ENCODE peak calls at places on chromosome 11, in five cellular contexts. M is Caco-2; W is spleen; B is CD8-positive, alpha-beta T cell; L is prostate gland. Z is an unnamed sample.

GRCh38 chr11:124897681-124898680 is at the start of gene ROBO4:
- DNase-seq in M (no peak), W (peak; percentile 87), B (no peak), L (no peak), Z (no peak)

GRCh38 chr11:99366476-99366992 is 345.8 kb downstream of the CNTN5 start:
- DNase-seq in M (no peak), W (no peak), B (no peak), L (no peak), Z (no peak)

GRCh38 chr11:78690588-78690987 is 115.9 kb upstream of the NARS2 start:
- DNase-seq in M (no peak), W (no peak), B (no peak), L (no peak), Z (no peak)

GRCh38 chr11:134562176-134562575 is 150.1 kb upstream of the B3GAT1 start:
- DNase-seq in M (no peak), W (no peak), B (no peak), L (no peak), Z (no peak)

GRCh38 chr11:1878134-1879031 is 13.3 kb downstream of the PRR33 start:
- DNase-seq in M (no peak), W (peak; percentile 75), B (no peak), L (no peak), Z (no peak)

GRCh38 chr11:132644511-132644910 is 887.8 kb downstream of the OPCML start:
- DNase-seq in M (no peak), W (no peak), B (no peak), L (no peak), Z (no peak)

GRCh38 chr11:78268516-78269410 is 80.0 kb downstream of the USP35 start:
- DNase-seq in M (no peak), W (no peak), B (no peak), L (no peak), Z (no peak)

GRCh38 chr11:107821199-107821926 is 37.2 kb downstream of the SLC35F2 start:
- DNase-seq in M (no peak), W (no peak), B (no peak), L (no peak), Z (no peak)

GRCh38 chr11:44600739-44601416 is 35.4 kb downstream of the CD82 start:
- DNase-seq in M (no peak), W (peak; percentile 88), B (no peak), L (no peak), Z (no peak)

GRCh38 chr11:13116491-13116890 is 107.4 kb downstream of the RASSF10 start:
- DNase-seq in M (no peak), W (no peak), B (no peak), L (no peak), Z (no peak)

GRCh38 chr11:62142043-62142375 is 18.2 kb downstream of the INCENP start:
- DNase-seq in M (no peak), W (peak; percentile 43), B (no peak), L (no peak), Z (no peak)

GRCh38 chr11:34585870-34586654 is 34.8 kb upstream of the EHF start:
- DNase-seq in M (peak; percentile 55), W (no peak), B (no peak), L (peak; percentile 44), Z (peak; percentile 15)

GRCh38 chr11:34599406-34599901 is 21.4 kb upstream of the EHF start:
- DNase-seq in M (peak; percentile 52), W (no peak), B (no peak), L (no peak), Z (no peak)

GRCh38 chr11:32172771-32173170 is 81.9 kb downstream of the RCN1 start:
- DNase-seq in M (no peak), W (no peak), B (no peak), L (peak; percentile 14), Z (no peak)

GRCh38 chr11:112628676-112629075 is 332.5 kb upstream of the NCAM1 start:
- DNase-seq in M (no peak), W (no peak), B (no peak), L (no peak), Z (no peak)

GRCh38 chr11:115672999-115673411 is 168.8 kb upstream of the CADM1 start:
- DNase-seq in M (no peak), W (no peak), B (no peak), L (peak; percentile 67), Z (peak; percentile 14)

GRCh38 chr11:116885951-116886629 is 48.7 kb upstream of the APOA1 start:
- DNase-seq in M (no peak), W (no peak), B (no peak), L (no peak), Z (no peak)

GRCh38 chr11:46290021-46290420 is 12.6 kb downstream of the CREB3L1 start:
- DNase-seq in M (no peak), W (no peak), B (no peak), L (no peak), Z (no peak)

GRCh38 chr11:93852242-93852641 is 1.8 kb upstream of the VSTM5 start:
- DNase-seq in M (no peak), W (no peak), B (no peak), L (no peak), Z (no peak)

GRCh38 chr11:63769719-63770443 is 1.3 kb upstream of the ZFTA start:
- DNase-seq in M (peak; percentile 32), W (no peak), B (no peak), L (no peak), Z (no peak)

GRCh38 chr11:62542750-62543567 is 3.6 kb downstream of the AHNAK start:
- DNase-seq in M (peak; percentile 88), W (peak; percentile 95), B (peak; percentile 73), L (peak; percentile 64), Z (no peak)

GRCh38 chr11:26149585-26149984 is 182.3 kb upstream of the ANO3 start:
- DNase-seq in M (no peak), W (no peak), B (no peak), L (no peak), Z (no peak)

GRCh38 chr11:119671048-119671447 is 58.0 kb downstream of the NECTIN1 start:
- DNase-seq in M (no peak), W (no peak), B (no peak), L (no peak), Z (no peak)

DNA sequence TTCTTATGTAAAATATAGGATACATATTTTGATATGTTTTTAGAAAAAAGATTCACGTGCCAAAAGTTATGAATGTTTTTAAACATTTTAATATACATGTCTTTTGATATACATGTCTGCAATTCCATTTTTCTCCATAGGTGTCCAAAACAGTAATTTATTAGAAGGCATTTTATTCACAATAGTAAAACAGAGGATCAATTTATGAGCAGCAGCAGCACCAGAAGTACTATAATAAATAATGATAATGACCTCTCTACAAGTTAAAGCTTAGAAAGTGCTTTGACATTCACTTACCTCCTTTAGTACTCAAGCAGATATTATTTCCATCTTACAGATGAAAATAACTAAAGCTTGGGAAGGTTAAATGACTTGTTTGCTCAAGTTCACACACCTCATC is 96.7 kb upstream of the DBX1 start:
- DNase-seq in M (no peak), W (no peak), B (no peak), L (no peak), Z (no peak)
- TF ChIP-seq CTCF in M (no peak), W (no peak), B (no peak), L (no peak), Z (no peak)

GRCh38 chr11:19794161-19794560 is 81.5 kb downstream of the NAV2 start:
- DNase-seq in M (no peak), W (no peak), B (no peak), L (no peak), Z (no peak)

GRCh38 chr11:19793356-19793755 is 80.7 kb downstream of the NAV2 start:
- DNase-seq in M (no peak), W (no peak), B (no peak), L (no peak), Z (no peak)

GRCh38 chr11:19790831-19791552 is 78.4 kb downstream of the NAV2 start:
- DNase-seq in M (no peak), W (no peak), B (no peak), L (no peak), Z (no peak)

GRCh38 chr11:19792510-19792909 is 79.9 kb downstream of the NAV2 start:
- DNase-seq in M (peak; percentile 46), W (no peak), B (no peak), L (no peak), Z (no peak)

GRCh38 chr11:19795082-19795481 is 82.4 kb downstream of the NAV2 start:
- DNase-seq in M (no peak), W (no peak), B (no peak), L (no peak), Z (no peak)
- H3K4me3 ChIP-seq in M (no peak overlapping the region), W (no peak overlapping the region), B (no peak overlapping the region), L (no peak overlapping the region), Z (no peak overlapping the region)

GRCh38 chr11:3199537-3200295 is 18.9 kb downstream of the MRGPRG start:
- DNase-seq in M (no peak), W (no peak), B (no peak), L (no peak), Z (no peak)

GRCh38 chr11:3197878-3198528 is 20.6 kb downstream of the MRGPRG start:
- DNase-seq in M (no peak), W (peak; percentile 68), B (no peak), L (no peak), Z (no peak)

GRCh38 chr11:3200388-3201111 is 18.1 kb downstream of the MRGPRG start:
- DNase-seq in M (no peak), W (no peak), B (no peak), L (no peak), Z (no peak)

GRCh38 chr11:3197044-3197715 is 21.4 kb downstream of the MRGPRG start:
- DNase-seq in M (no peak), W (peak; percentile 63), B (no peak), L (no peak), Z (no peak)

GRCh38 chr11:3198815-3199214 is 19.8 kb downstream of the MRGPRG start:
- DNase-seq in M (no peak), W (no peak), B (no peak), L (no peak), Z (no peak)
- TF ChIP-seq CTCF in M (no peak), W (no peak), B (no peak), L (no peak), Z (no peak)

GRCh38 chr11:65898656-65899355 is 1.4 kb downstream of the FOSL1 start:
- DNase-seq in M (no peak), W (no peak), B (no peak), L (no peak), Z (no peak)
- H3K4me3 ChIP-seq in M (peak overlapping the region; percentile 75), W (peak overlapping the region; percentile 46), B (peak overlapping the region; percentile 49), L (peak overlapping the region; percentile 45), Z (no peak overlapping the region)